ENCODE peak calls at places on chromosomes 11 and 22, in four cellular contexts. Q is H9, S is H1, V is neuronal stem cell. U is an unnamed sample.

GRCh38 chr22:30751529-30751928 is 56.9 kb downstream of the OSBP2 start:
- DNase-seq in V (no peak), S (no peak), Q (no peak), U (no peak)

GRCh38 chr11:63866211-63866610 is 27.3 kb downstream of the MARK2 start:
- DNase-seq in Q (no peak), V (no peak), S (no peak), U (peak; percentile 76)

GRCh38 chr11:104320956-104321355 is 157.0 kb upstream of the PDGFD start:
- DNase-seq in V (no peak), S (no peak), Q (no peak), U (no peak)

GRCh38 chr22:20244744-20245576 is 23.2 kb downstream of the RTN4R start:
- DNase-seq in V (no peak), Q (no peak), S (no peak), U (no peak)

GRCh38 chr22:46464296-46464695 is 73.1 kb downstream of the CELSR1 start:
- DNase-seq in S (no peak), V (no peak), Q (no peak), U (no peak)

GRCh38 chr11:86592659-86593451 is 79.6 kb downstream of the ME3 start:
- DNase-seq in S (no peak), Q (no peak), V (no peak), U (peak; percentile 89)

GRCh38 chr11:8656291-8656690 is 26.2 kb downstream of the TRIM66 start:
- DNase-seq in V (no peak), S (no peak), Q (no peak), U (no peak)

GRCh38 chr11:1571760-1572199 is 291 bp downstream of the DUSP8 start:
- DNase-seq in Q (no peak), S (no peak), V (no peak), U (no peak)

GRCh38 chr11:95650271-95650670 is 139.3 kb downstream of the FAM76B start:
- DNase-seq in V (no peak), Q (no peak), S (no peak), U (no peak)

GRCh38 chr11:122954455-122954854 is 27.2 kb downstream of the BSX start:
- DNase-seq in V (no peak), Q (no peak), S (no peak), U (peak; percentile 8)

GRCh38 chr11:94330789-94331188 is 26.4 kb downstream of the IZUMO1R start:
- DNase-seq in S (no peak), Q (no peak), V (no peak), U (no peak)

GRCh38 chr22:46462726-46463371 is 74.6 kb downstream of the CELSR1 start:
- DNase-seq in V (no peak), S (no peak), Q (no peak), U (peak; percentile 46)

GRCh38 chr11:27619039-27619438 is 81.2 kb downstream of the BDNF start:
- DNase-seq in S (no peak), V (no peak), Q (no peak), U (no peak)

GRCh38 chr11:111992456-111992855 is 32.8 kb upstream of the DLAT start:
- DNase-seq in Q (no peak), V (no peak), S (no peak), U (no peak)

GRCh38 chr11:10534331-10534730 is 6.7 kb downstream of the RNF141 start:
- DNase-seq in S (no peak), Q (no peak), V (no peak), U (no peak)

GRCh38 chr11:113574586-113574985 is 99.4 kb upstream of the DRD2 start:
- DNase-seq in V (no peak), S (no peak), Q (no peak), U (no peak)

GRCh38 chr22:40076702-40077645 is 82.2 kb downstream of the FAM83F start:
- DNase-seq in S (no peak), Q (no peak), V (no peak), U (peak; percentile 3)

GRCh38 chr11:16261836-16262644 is 94.3 kb downstream of the SOX6 start:
- DNase-seq in S (no peak), Q (no peak), V (no peak), U (no peak)

GRCh38 chr22:24580276-24580675 is 12.6 kb downstream of the LRRC75B start:
- DNase-seq in S (no peak), Q (no peak), V (no peak), U (peak; percentile 87)

GRCh38 chr11:44484211-44484610 is 81.3 kb upstream of the CD82 start:
- DNase-seq in V (no peak), Q (peak; percentile 52), S (no peak), U (peak; percentile 6)

GRCh38 chr11:76704171-76704948 is 33.8 kb upstream of the LRRC32 start:
- DNase-seq in S (peak; percentile 29), V (no peak), Q (peak; percentile 75), U (no peak)

GRCh38 chr11:76701701-76702100 is 31.2 kb upstream of the LRRC32 start:
- DNase-seq in V (no peak), S (no peak), Q (no peak), U (peak; percentile 66)

GRCh38 chr11:76703707-76704106 is 33.2 kb upstream of the LRRC32 start:
- DNase-seq in Q (no peak), V (no peak), S (no peak), U (no peak)

GRCh38 chr11:76700177-76701100 is 29.9 kb upstream of the LRRC32 start:
- DNase-seq in Q (no peak), V (no peak), S (no peak), U (peak; percentile 94)

GRCh38 chr11:76702378-76703128 is 32.0 kb upstream of the LRRC32 start:
- DNase-seq in V (no peak), Q (no peak), S (no peak), U (peak; percentile 73)
- H2BK12ac ChIP-seq in V (no peak overlapping the region), Q (no peak overlapping the region), S (peak overlapping the region; percentile 72), U (peak overlapping the region; percentile 28)

DNA sequence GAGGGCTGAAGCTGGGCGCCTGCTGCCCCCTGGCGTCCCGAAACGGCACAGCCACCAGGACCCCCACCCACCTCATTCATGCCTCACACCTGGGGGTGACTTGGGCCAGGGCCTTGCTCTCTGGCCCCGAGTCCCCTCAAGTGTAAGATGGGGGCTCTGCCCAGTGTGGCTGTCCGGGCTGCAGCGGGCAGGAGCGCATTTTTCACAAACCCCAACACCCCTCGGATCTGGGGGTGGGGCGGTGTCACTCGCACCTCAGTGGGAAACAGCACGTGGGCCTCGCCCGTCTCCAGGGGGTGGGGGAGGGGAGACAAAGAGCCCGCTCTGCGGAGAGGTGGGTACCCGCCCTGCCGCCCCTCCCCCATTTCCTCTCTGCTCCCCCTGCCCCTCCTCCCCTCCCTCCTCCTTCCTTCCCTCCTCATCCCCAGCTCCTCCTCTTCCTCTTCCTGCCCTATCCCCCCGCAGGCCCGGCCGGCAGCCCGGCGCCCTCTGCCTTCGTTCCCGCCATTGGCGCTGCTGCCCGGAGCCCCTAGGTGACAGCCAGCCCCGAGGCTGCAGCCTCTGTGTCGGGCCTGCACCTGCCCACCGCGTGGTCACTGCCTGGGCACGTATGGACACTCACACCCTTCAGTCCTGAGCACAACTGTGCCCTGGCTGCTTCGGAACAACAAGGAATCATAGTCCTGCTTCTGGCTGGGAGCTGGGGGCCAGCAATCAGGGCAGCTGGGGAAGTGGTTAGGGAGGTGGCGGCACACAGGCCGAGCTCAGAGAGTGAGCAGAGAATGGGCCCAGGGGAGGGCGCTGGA is 6.8 kb upstream of the CDKN1C start:
- DNase-seq in V (peak; percentile 73), S (peak; percentile 59), Q (peak; percentile 88), U (peak; percentile 53)
- H4K8ac ChIP-seq in V (peak overlapping the region; percentile 77), S (peak overlapping the region; percentile 98), Q (no peak overlapping the region), U (peak overlapping the region; percentile 100)

GRCh38 chr22:28741200-28741757 is 341 bp downstream of the CHEK2 start:
- DNase-seq in V (no peak), S (no peak), Q (no peak), U (no peak)
- H3K27ac ChIP-seq in V (no peak overlapping the region), S (peak overlapping the region; percentile 50), Q (peak overlapping the region; percentile 68), U (peak overlapping the region; percentile 42)

GRCh38 chr11:69442012-69442806 is 39.3 kb upstream of the LINC01488 start:
- DNase-seq in V (no peak), Q (no peak), S (no peak), U (peak; percentile 32)
- H2BK12ac ChIP-seq in V (peak overlapping the region; percentile 7), Q (no peak overlapping the region), S (peak overlapping the region; percentile 0), U (peak overlapping the region; percentile 91)

GRCh38 chr11:50333861-50334260 is 301.2 kb downstream of the OR4C45 start:
- DNase-seq in V (no peak), Q (no peak), S (no peak), U (no peak)
- H4K8ac ChIP-seq in V (no peak overlapping the region), Q (no peak overlapping the region), S (no peak overlapping the region), U (no peak overlapping the region)